ENCODE peak calls at places on chromosome 4, in nine cellular contexts. U is NCI-H345; E is NCI-H1694 treated with DMSO at 0.1 percent for 48 hours; O is renal cortical epithelial cell; X is stimulated activated naive B cell treated with anti-CD40 and anti-IgM and Interleukin-4, amounts not matched to agents 10 μg/mL and 1 μg/mL and 100 μg/mL, for 72 hours; M is HEK293T; R is left lung; A is posterior vena cava; P is GM10248. L is an unnamed sample.

GRCh38 chr4:45467157-45467556 is 656.7 kb downstream of the GABRG1 start:
- DNase-seq in A (no peak), O (no peak), R (no peak), E (no peak), P (no peak), U (no peak), M (no peak), X (no peak), L (no peak)

GRCh38 chr4:6574747-6575502 is at the start of gene MAN2B2:
- DNase-seq in P (peak; percentile 97), E (peak; percentile 43), U (peak; percentile 88), R (peak; percentile 97), A (peak; percentile 95), O (peak; percentile 37), M (peak; percentile 98), X (peak; percentile 76), L (peak; percentile 92)

GRCh38 chr4:89299153-89299789 is 8.3 kb downstream of the GPRIN3 start:
- DNase-seq in P (no peak), U (no peak), E (no peak), R (no peak), A (no peak), O (peak; percentile 88), M (no peak), X (no peak), L (no peak)

GRCh38 chr4:154189346-154189745 is 302.3 kb downstream of the DCHS2 start:
- DNase-seq in R (no peak), O (no peak), A (no peak), M (no peak), X (no peak), E (no peak), U (no peak), P (no peak), L (no peak)

GRCh38 chr4:176927664-176928063 is 134.9 kb upstream of the VEGFC start:
- DNase-seq in P (no peak), O (peak; percentile 66), M (no peak), E (no peak), U (no peak), A (no peak), R (no peak), X (no peak), L (no peak)

GRCh38 chr4:78756721-78757120 is 19.4 kb upstream of the BMP2K start:
- DNase-seq in A (no peak), U (no peak), E (no peak), X (no peak), M (no peak), P (no peak), R (no peak), O (no peak), L (no peak)

GRCh38 chr4:116118216-116118615 is 967.2 kb downstream of the TRAM1L1 start:
- DNase-seq in E (no peak), U (peak; percentile 48), M (no peak), P (no peak), R (no peak), A (no peak), X (no peak), O (no peak), L (no peak)

GRCh38 chr4:116499-116898 is 7.8 kb upstream of the ZNF718 start:
- DNase-seq in E (no peak), O (no peak), P (no peak), A (no peak), U (no peak), M (no peak), X (no peak), R (no peak), L (no peak)

GRCh38 chr4:78707268-78707667 is 68.9 kb upstream of the BMP2K start:
- DNase-seq in P (no peak), M (no peak), E (no peak), U (no peak), O (no peak), R (no peak), A (no peak), X (no peak), L (no peak)

GRCh38 chr4:115596265-115597001 is 483.0 kb upstream of the NDST4 start:
- DNase-seq in U (no peak), M (no peak), E (no peak), O (no peak), X (no peak), R (no peak), P (no peak), A (no peak), L (no peak)

GRCh38 chr4:173135241-173135847 is 33.3 kb upstream of the GALNT7 start:
- DNase-seq in U (no peak), P (no peak), O (peak; percentile 67), E (no peak), R (no peak), X (no peak), A (no peak), M (no peak), L (no peak)

GRCh38 chr4:151239608-151240007 is 37.4 kb upstream of the PRSS48 start:
- DNase-seq in X (no peak), E (no peak), A (no peak), U (no peak), P (no peak), O (no peak), R (no peak), M (no peak), L (no peak)

GRCh38 chr4:119041951-119042560 is 93.6 kb upstream of the MYOZ2 start:
- DNase-seq in A (no peak), R (no peak), X (peak; percentile 24), O (peak; percentile 79), E (peak; percentile 63), M (peak; percentile 70), U (peak; percentile 58), P (peak; percentile 65), L (no peak)

GRCh38 chr4:176492648-176493302 is 173.0 kb downstream of the SPCS3 start:
- DNase-seq in A (no peak), O (peak; percentile 62), E (no peak), U (no peak), M (no peak), X (no peak), P (peak; percentile 38), R (no peak), L (no peak)

GRCh38 chr4:153205028-153205648 is 895 bp downstream of the TRIM2 start:
- DNase-seq in E (no peak), R (no peak), X (no peak), M (peak; percentile 36), A (no peak), O (peak; percentile 89), U (no peak), P (no peak), L (no peak)

GRCh38 chr4:126753592-126753991 is 879.2 kb upstream of the INTU start:
- DNase-seq in R (no peak), M (no peak), U (no peak), O (no peak), P (no peak), X (no peak), E (no peak), A (no peak), L (no peak)

GRCh38 chr4:128341634-128342033 is 54.0 kb upstream of the PGRMC2 start:
- DNase-seq in R (no peak), P (no peak), O (no peak), A (no peak), E (no peak), X (no peak), M (no peak), U (no peak), L (no peak)

GRCh38 chr4:83195280-83195679 is 80.8 kb upstream of the PLAC8 start:
- DNase-seq in X (no peak), U (no peak), R (no peak), O (no peak), P (no peak), M (no peak), E (no peak), A (no peak), L (no peak)

GRCh38 chr4:134691915-134692314 is 490.3 kb upstream of the PABPC4L start:
- DNase-seq in X (no peak), O (peak; percentile 27), R (no peak), P (no peak), U (no peak), M (no peak), A (no peak), E (no peak), L (no peak)

GRCh38 chr4:151139814-151140213 is 40.4 kb downstream of the RPS3A start:
- DNase-seq in P (no peak), R (no peak), A (no peak), X (no peak), E (no peak), U (no peak), O (no peak), M (no peak), L (no peak)

GRCh38 chr4:81814909-81815539 is 343.3 kb upstream of the RASGEF1B start:
- DNase-seq in E (no peak), O (peak; percentile 25), A (no peak), M (no peak), X (no peak), U (no peak), R (no peak), P (no peak), L (no peak)

GRCh38 chr4:7414736-7415510 is 19.8 kb downstream of the PSAPL1 start:
- DNase-seq in X (no peak), U (no peak), M (no peak), R (no peak), P (no peak), E (no peak), A (peak; percentile 25), O (no peak), L (no peak)

GRCh38 chr4:84235131-84235530 is 264.0 kb downstream of the NKX6-1 start:
- DNase-seq in R (no peak), A (no peak), U (no peak), O (no peak), E (no peak), M (no peak), P (no peak), X (no peak), L (no peak)

GRCh38 chr4:173532725-173533511 is 2.9 kb upstream of the HAND2 start:
- DNase-seq in E (no peak), O (no peak), P (no peak), R (no peak), A (no peak), X (no peak), M (no peak), U (no peak), L (no peak)

GRCh38 chr4:122819708-122820449 is 6.8 kb upstream of the FGF2 start:
- DNase-seq in X (no peak), A (no peak), U (no peak), M (no peak), O (peak; percentile 40), P (no peak), R (no peak), E (no peak), L (no peak)

GRCh38 chr4:53598901-53599300 is 7.6 kb upstream of the LNX1 start:
- DNase-seq in U (no peak), M (no peak), A (no peak), X (no peak), R (no peak), E (no peak), O (no peak), P (no peak), L (no peak)

GRCh38 chr4:119151161-119151560 is 15.5 kb downstream of the MYOZ2 start:
- DNase-seq in A (no peak), X (no peak), O (no peak), M (no peak), E (no peak), P (no peak), R (no peak), U (no peak), L (no peak)

GRCh38 chr4:48033825-48034413 is 17.3 kb downstream of the NIPAL1 start:
- DNase-seq in P (no peak), E (no peak), U (no peak), M (peak; percentile 12), X (peak; percentile 50), O (peak; percentile 36), R (no peak), A (no peak), L (no peak)